ENCODE peak calls at places on chromosomes 1 and 21, in six cellular contexts. G is endothelial cell, A is HEK293T, K is nephron progenitor cell, J is H1, E is body of pancreas. N is an unnamed sample.

GRCh38 chr1:43530483-43531452 is at the start of gene PTPRF:
- DNase-seq in G (peak), K (peak), E (peak), A (peak), J (no peak), N (no peak)

GRCh38 chr1:173101589-173101988 is 50.8 kb upstream of the TNFSF18 start:
- DNase-seq in E (no peak), A (no peak), G (no peak), K (no peak), J (no peak), N (no peak)

GRCh38 chr1:85582687-85583354 is 2.3 kb downstream of the CCN1 start:
- DNase-seq in G (no peak), E (no peak), K (no peak), A (no peak), J (no peak), N (no peak)

GRCh38 chr1:51276286-51276685 is 40.2 kb downstream of the RNF11 start:
- DNase-seq in K (no peak), G (no peak), A (no peak), J (no peak), E (no peak), N (no peak)

GRCh38 chr1:244106837-244107491 is 55.9 kb downstream of the ZBTB18 start:
- DNase-seq in A (no peak), E (no peak), G (no peak), K (no peak), J (no peak), N (no peak)

GRCh38 chr1:201488817-201489581 is 17.9 kb downstream of the CSRP1 start:
- DNase-seq in G (no peak), J (no peak), K (no peak), E (peak), A (no peak), N (peak)

GRCh38 chr1:154838988-154839387 is 31.1 kb downstream of the KCNN3 start:
- DNase-seq in K (no peak), J (no peak), G (no peak), A (no peak), E (no peak), N (no peak)

GRCh38 chr1:24659993-24660665 is 17.0 kb downstream of the SRRM1 start:
- DNase-seq in A (no peak), J (no peak), K (no peak), G (no peak), E (no peak), N (no peak)

GRCh38 chr1:46411010-46411405 is 16.9 kb downstream of the FAAH start:
- DNase-seq in K (no peak), A (no peak), J (no peak), E (no peak), G (no peak), N (no peak)

GRCh38 chr1:203534526-203534925 is 40.6 kb downstream of the OPTC start:
- DNase-seq in K (no peak), A (no peak), E (peak), J (no peak), G (no peak), N (peak)

GRCh38 chr1:32871364-32872188 is 864 bp upstream of the FNDC5 start:
- DNase-seq in E (no peak), K (no peak), J (no peak), A (no peak), G (no peak), N (no peak)

GRCh38 chr1:186783193-186783592 is 45.6 kb upstream of the PLA2G4A start:
- DNase-seq in A (no peak), E (no peak), J (no peak), K (no peak), G (no peak), N (no peak)

GRCh38 chr1:7004181-7004580 is 218.9 kb downstream of the CAMTA1 start:
- DNase-seq in A (no peak), G (no peak), E (no peak), J (no peak), K (no peak), N (no peak)

GRCh38 chr1:111857251-111857651 is 101.5 kb downstream of the DDX20 start:
- DNase-seq in A (no peak), J (no peak), E (peak), G (no peak), K (no peak), N (no peak)

GRCh38 chr1:238242156-238242555 is 351.4 kb upstream of the ZP4 start:
- DNase-seq in J (no peak), E (no peak), G (no peak), A (no peak), K (no peak), N (no peak)

GRCh38 chr21:42547906-42548365 is 34.3 kb downstream of the SLC37A1 start:
- DNase-seq in G (no peak), A (no peak), E (no peak), K (no peak), J (no peak), N (no peak)